ENCODE peak calls at places on chromosomes 2 and 18, in eight cellular contexts. A is thyroid gland, M is gastrocnemius medialis, T is adrenal gland, V is IMR-90, H is Peyer's patch, C is uterus, D is ovary. E is an unnamed sample. For H3K4me1, the result is how much of the 10 kb centered on the place peaks cover.

GRCh38 chr2:224085246-224085645 is 46.2 kb upstream of the SERPINE2 start:
- DNase-seq in C (no peak), V (peak), T (no peak), M (no peak), A (no peak), D (no peak), H (no peak), E (no peak)

GRCh38 chr2:138215958-138216357 is 251.7 kb downstream of the HNMT start:
- DNase-seq in A (no peak), C (no peak), D (no peak), T (no peak), V (no peak), M (no peak), H (no peak), E (no peak)

GRCh38 chr2:28199995-28200394 is 192.7 kb upstream of the FOSL2 start:
- DNase-seq in M (no peak), T (no peak), A (no peak), H (no peak), D (no peak), V (peak), C (no peak), E (no peak)

GRCh38 chr2:47086571-47086970 is 68.5 kb downstream of the STPG4 start:
- DNase-seq in H (no peak), D (peak), T (peak), V (no peak), M (no peak), A (no peak), C (no peak), E (no peak)

GRCh38 chr2:190843874-190844699 is 36.5 kb upstream of the GLS start:
- DNase-seq in T (no peak), A (no peak), D (no peak), V (peak), M (no peak), H (no peak), C (no peak), E (no peak)

GRCh38 chr2:219331560-219332213 is 857 bp downstream of the RESP18 start:
- DNase-seq in C (no peak), M (no peak), H (no peak), A (peak), D (no peak), T (no peak), V (peak), E (peak)

GRCh38 chr18:23614413-23614812 is 28.1 kb upstream of the NPC1 start:
- DNase-seq in C (no peak), H (no peak), D (no peak), V (no peak), M (no peak), T (no peak), A (no peak), E (no peak)

GRCh38 chr2:68172990-68173715 is 15.5 kb downstream of the PNO1 start:
- DNase-seq in H (no peak), C (no peak), A (no peak), M (no peak), T (no peak), D (no peak), V (no peak), E (no peak)

GRCh38 chr2:61235716-61236115 is 73.7 kb downstream of the C2orf74 start:
- DNase-seq in C (no peak), D (no peak), T (no peak), A (no peak), H (no peak), V (no peak), M (no peak), E (no peak)

GRCh38 chr2:191228861-191229260 is 16.3 kb upstream of the MYO1B start:
- DNase-seq in H (no peak), C (no peak), A (no peak), T (no peak), D (no peak), V (no peak), M (peak), E (peak)

GRCh38 chr2:216643986-216644662 is 10.9 kb downstream of the IGFBP2 start:
- DNase-seq in M (no peak), V (peak), C (no peak), T (no peak), H (no peak), A (no peak), D (no peak), E (no peak)

GRCh38 chr18:54871231-54871630 is 43.0 kb downstream of the RAB27B start:
- DNase-seq in T (no peak), A (no peak), D (no peak), H (no peak), C (no peak), V (no peak), M (no peak), E (no peak)

GRCh38 chr2:103435010-103435409 is 673.2 kb downstream of the TMEM182 start:
- DNase-seq in A (no peak), V (no peak), M (no peak), D (no peak), T (no peak), H (no peak), C (no peak), E (no peak)

GRCh38 chr2:158600155-158600802 is 143.5 kb downstream of the PKP4 start:
- DNase-seq in M (peak), A (peak), D (peak), T (peak), V (peak), H (peak), C (peak), E (peak)

GRCh38 chr2:127078691-127079270 is 28.2 kb downstream of the BIN1 start:
- DNase-seq in T (no peak), V (no peak), M (peak), A (no peak), D (no peak), C (no peak), H (no peak), E (no peak)

GRCh38 chr18:59697236-59697932 is at the start of gene CCBE1:
- DNase-seq in C (peak), A (peak), D (peak), M (peak), H (peak), T (peak), V (peak), E (peak)

GRCh38 chr18:13256444-13257305 is 38.1 kb downstream of the LDLRAD4 start:
- DNase-seq in C (no peak), H (peak), V (no peak), M (no peak), D (no peak), T (no peak), A (no peak), E (no peak)

GRCh38 chr2:467543-467891 is 179.6 kb upstream of the ALKAL2 start:
- DNase-seq in V (no peak), D (no peak), H (no peak), T (no peak), A (no peak), M (no peak), C (no peak), E (no peak)

GRCh38 chr18:35491689-35492077 is 6.1 kb downstream of the INO80C start:
- DNase-seq in C (no peak), T (no peak), V (no peak), M (no peak), H (no peak), D (no peak), A (no peak), E (no peak)

GRCh38 chr2:54671010-54671409 is 52.5 kb upstream of the EML6 start:
- DNase-seq in T (no peak), V (no peak), C (no peak), H (no peak), M (no peak), A (no peak), D (no peak), E (no peak)
- TF ChIP-seq POLR2A in T (no peak), V (no peak), C (no peak), H (no peak), M (no peak), A (no peak), D (no peak), E (no peak)

GRCh38 chr2:24343225-24343882 is 17.0 kb downstream of the ITSN2 start:
- DNase-seq in D (no peak), V (no peak), C (no peak), H (no peak), A (no peak), T (no peak), M (no peak), E (no peak)

GRCh38 chr2:24337958-24338357 is 22.4 kb downstream of the ITSN2 start:
- DNase-seq in H (no peak), D (no peak), V (no peak), C (no peak), M (no peak), T (no peak), A (no peak), E (no peak)

GRCh38 chr2:24339856-24340262 is 20.5 kb downstream of the ITSN2 start:
- DNase-seq in V (no peak), A (no peak), D (no peak), C (no peak), M (no peak), T (no peak), H (no peak), E (no peak)

GRCh38 chr2:24345937-24346336 is 14.4 kb downstream of the ITSN2 start:
- DNase-seq in D (no peak), T (no peak), M (no peak), A (no peak), C (no peak), H (no peak), V (peak), E (no peak)

GRCh38 chr2:24342110-24342910 is 18.0 kb downstream of the ITSN2 start:
- DNase-seq in M (no peak), C (no peak), T (no peak), V (peak), D (no peak), A (no peak), H (no peak), E (no peak)
- TF ChIP-seq CTCF in M (no peak), C (no peak), T (no peak), V (no peak), D (no peak), A (no peak), H (no peak), E (no peak)

GRCh38 chr2:203705184-203705583 is 1.3 kb upstream of the CD28 start:
- DNase-seq in V (no peak), M (no peak), T (no peak), D (no peak), H (no peak), C (no peak), A (no peak), E (no peak)

GRCh38 chr2:203710211-203710610 is 3.8 kb downstream of the CD28 start:
- DNase-seq in T (no peak), H (no peak), D (no peak), M (no peak), V (no peak), A (no peak), C (no peak), E (no peak)

GRCh38 chr2:203706403-203706802 is at the start of gene CD28:
- DNase-seq in H (peak), C (no peak), T (peak), D (no peak), A (peak), V (no peak), M (peak), E (peak)

GRCh38 chr2:203708846-203709815 is 2.7 kb downstream of the CD28 start:
- DNase-seq in M (no peak), H (no peak), T (no peak), D (no peak), V (no peak), C (no peak), A (no peak), E (no peak)

GRCh38 chr2:203707530-203707929 is 1.1 kb downstream of the CD28 start:
- DNase-seq in D (no peak), H (no peak), M (no peak), C (no peak), T (no peak), V (no peak), A (no peak), E (no peak)
- H3K4me1 ChIP-seq in D (under half), H (under half), M (under half), C (under half), T (under half), V (under half), A (under half), E (under half)

GRCh38 chr2:231480781-231481180 is 16.5 kb upstream of the NCL start:
- DNase-seq in H (no peak), M (no peak), D (no peak), A (no peak), C (no peak), V (no peak), T (no peak), E (no peak)

GRCh38 chr2:231487197-231487596 is 22.9 kb upstream of the NCL start:
- DNase-seq in T (no peak), D (no peak), H (no peak), M (no peak), V (no peak), A (no peak), C (no peak), E (no peak)

GRCh38 chr2:231483398-231484329 is 19.4 kb upstream of the NCL start:
- DNase-seq in V (no peak), H (peak), A (no peak), M (no peak), D (peak), C (no peak), T (no peak), E (peak)

GRCh38 chr2:231479455-231479854 is 15.2 kb upstream of the NCL start:
- DNase-seq in T (no peak), C (no peak), A (no peak), H (no peak), V (no peak), M (no peak), D (no peak), E (no peak)

DNA sequence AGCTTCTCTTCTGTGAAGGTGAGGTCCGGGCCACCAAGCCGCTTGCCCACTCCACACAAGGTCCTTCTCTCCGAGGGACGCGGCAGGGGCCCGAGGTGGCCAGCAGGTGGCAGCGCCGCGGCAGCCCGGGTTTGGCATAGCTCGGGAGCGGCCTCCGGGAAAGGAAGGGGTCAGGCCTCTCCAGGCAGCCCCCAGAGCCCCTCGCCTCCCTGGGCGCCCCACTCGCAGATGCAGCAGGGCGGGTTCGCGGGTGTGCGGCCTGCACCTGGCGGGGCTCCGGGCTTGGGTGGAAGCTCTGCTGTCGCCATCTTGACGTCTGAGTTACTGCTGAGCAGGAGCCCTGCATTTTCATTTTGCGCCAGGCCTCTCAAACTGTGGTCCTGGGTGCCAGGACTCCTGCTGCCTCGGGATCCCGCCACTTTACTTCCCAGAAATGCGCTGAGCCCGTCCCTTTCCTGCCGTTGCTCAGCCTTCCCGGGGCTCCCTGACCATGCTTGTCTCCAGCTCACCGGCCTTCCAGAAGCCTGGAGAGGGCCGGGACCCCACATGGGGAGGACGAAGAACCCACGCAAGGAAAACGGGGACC is 18.6 kb upstream of the NCL start:
- DNase-seq in C (peak), H (peak), T (peak), V (peak), D (peak), A (peak), M (peak), E (peak)
- TF ChIP-seq POLR2A in C (no peak), H (peak), T (no peak), V (no peak), D (no peak), A (no peak), M (no peak), E (no peak)

DNA sequence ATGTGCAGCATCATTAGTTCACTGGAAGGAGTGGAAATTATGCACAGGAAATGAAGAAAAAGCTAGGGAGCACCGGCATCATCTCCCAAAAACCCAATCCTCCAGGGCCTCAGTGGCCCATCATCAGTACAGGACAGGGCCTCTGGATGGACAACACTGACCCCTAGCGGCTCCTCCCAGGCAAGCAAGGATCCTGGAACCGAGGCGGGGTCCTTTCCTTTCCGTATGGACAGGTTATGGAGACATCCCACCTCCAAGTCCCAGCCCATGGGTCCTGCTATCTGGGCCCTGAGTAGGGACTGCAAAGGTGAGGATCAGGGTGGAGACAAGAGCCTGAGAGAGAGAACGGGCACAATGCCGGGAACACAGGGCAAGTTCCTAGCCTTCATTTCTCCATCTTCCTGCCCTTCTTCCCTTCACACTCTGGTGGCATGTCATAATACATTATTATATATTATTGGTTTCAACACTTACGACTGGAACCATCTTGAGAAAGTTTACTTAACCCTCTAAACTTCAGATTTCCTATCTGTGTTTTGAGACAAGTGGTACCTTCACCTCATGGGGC is 68.2 kb downstream of the ZNF516 start:
- DNase-seq in C (peak), T (no peak), H (no peak), D (peak), M (peak), A (peak), V (no peak), E (no peak)
- TF ChIP-seq CTCF in C (peak), T (peak), H (no peak), D (peak), M (peak), A (peak), V (peak), E (peak)

GRCh38 chr2:27148801-27149439 is at the start of gene TCF23:
- DNase-seq in H (no peak), T (no peak), A (no peak), D (peak), M (no peak), C (peak), V (no peak), E (no peak)

GRCh38 chr2:27152102-27152795 is 3.4 kb downstream of the TCF23 start:
- DNase-seq in T (no peak), H (no peak), A (no peak), V (no peak), C (no peak), M (no peak), D (peak), E (no peak)

GRCh38 chr2:27150639-27151230 is 1.9 kb downstream of the TCF23 start:
- DNase-seq in M (no peak), A (no peak), D (peak), H (no peak), C (peak), V (no peak), T (no peak), E (no peak)

GRCh38 chr2:27149575-27150405 is 986 bp downstream of the TCF23 start:
- DNase-seq in C (no peak), T (no peak), A (no peak), H (no peak), M (no peak), V (no peak), D (peak), E (no peak)

GRCh38 chr2:27147935-27148334 is 869 bp upstream of the TCF23 start:
- DNase-seq in V (no peak), D (no peak), M (no peak), C (no peak), H (no peak), A (no peak), T (no peak), E (no peak)
- H3K4me1 ChIP-seq in V (under half), D (under half), M (under half), C (under half), H (under half), A (under half), T (under half), E (under half)